ENCODE peak calls at places on chromosomes 4 and X, in four cellular contexts. H is activated CD8-positive, alpha-beta memory T cell treated with anti-CD3 and anti-CD28 coated beads for 4 hours; I is lower leg skin; V is colonic mucosa. Z is an unnamed sample.

GRCh38 chrX:3609800-3610199 is 103.6 kb downstream of the PRKX start:
- DNase-seq in H (no peak), I (no peak), V (no peak), Z (no peak)

GRCh38 chr4:6546091-6546490 is 28.9 kb upstream of the MAN2B2 start:
- DNase-seq in H (no peak), I (no peak), V (no peak), Z (no peak)

GRCh38 chrX:53244610-53245009 is 19.6 kb upstream of the KDM5C start:
- DNase-seq in H (no peak), I (no peak), V (no peak), Z (no peak)

GRCh38 chr4:84413954-84414353 is 85.1 kb downstream of the NKX6-1 start:
- DNase-seq in H (no peak), I (no peak), V (no peak), Z (no peak)

GRCh38 chrX:17294561-17294960 is 80.4 kb upstream of the NHS start:
- DNase-seq in H (no peak), I (no peak), V (no peak), Z (no peak)

GRCh38 chrX:2829066-2829430 is 318 bp downstream of the GYG2 start:
- DNase-seq in H (no peak), I (no peak), V (peak), Z (no peak)

GRCh38 chr4:179095585-179096228 is 1653.5 kb upstream of the AGA start:
- DNase-seq in H (no peak), I (no peak), V (no peak), Z (no peak)

GRCh38 chr4:3446631-3447320 is 5.0 kb downstream of the HGFAC start:
- DNase-seq in H (no peak), I (no peak), V (no peak), Z (no peak)

GRCh38 chrX:29419774-29420553 is 795.4 kb upstream of the MAGEB2 start:
- DNase-seq in H (no peak), I (no peak), V (no peak), Z (no peak)

GRCh38 chrX:119240356-119240755 is 4.3 kb downstream of the PGRMC1 start:
- DNase-seq in H (no peak), I (no peak), V (no peak), Z (no peak)

GRCh38 chrX:50281253-50281652 is 76.7 kb downstream of the CCNB3 start:
- DNase-seq in H (no peak), I (no peak), V (no peak), Z (no peak)

GRCh38 chr4:138263438-138263837 is 21.3 kb upstream of the SLC7A11 start:
- DNase-seq in H (no peak), I (no peak), V (no peak), Z (no peak)

GRCh38 chr4:53601251-53601764 is 10.0 kb upstream of the LNX1 start:
- DNase-seq in H (no peak), I (no peak), V (peak), Z (peak)

GRCh38 chr4:40992472-40993298 is 221.7 kb downstream of the APBB2 start:
- DNase-seq in H (no peak), I (no peak), V (no peak), Z (no peak)

GRCh38 chrX:18973527-18974192 is 10.3 kb downstream of the PHKA2 start:
- DNase-seq in H (no peak), I (no peak), V (peak), Z (no peak)

GRCh38 chr4:22384154-22384553 is 131.7 kb downstream of the ADGRA3 start:
- DNase-seq in H (no peak), I (no peak), V (no peak), Z (no peak)